ENCODE peak calls at places on chromosomes 11 and 22, in seven cellular contexts. S, I, M, E, N, T and H are unnamed samples.
A peak's percentile ranks its signal among the peaks of the same experiment; 100 is the strongest.

GRCh38 chr22:23519442-23520177 is 60.5 kb downstream of the IGLL1 start:
- DNase-seq in S (no peak), I (no peak), M (no peak), E (no peak), N (no peak), T (no peak), H (no peak)

GRCh38 chr22:20552913-20553401 is 45.5 kb downstream of the MED15 start:
- DNase-seq in S (no peak), I (no peak), M (no peak), E (no peak), N (no peak), T (no peak), H (peak; percentile 98)

GRCh38 chr22:48353116-48353947 is 1474.3 kb downstream of the BRD1 start:
- DNase-seq in S (no peak), I (no peak), M (no peak), E (no peak), N (no peak), T (no peak), H (no peak)

GRCh38 chr22:31575190-31575589 is 78.9 kb downstream of the SFI1 start:
- DNase-seq in S (no peak), I (no peak), M (no peak), E (no peak), N (no peak), T (no peak), H (peak; percentile 40)

GRCh38 chr11:31106326-31106725 is 263.2 kb downstream of the DCDC1 start:
- DNase-seq in S (no peak), I (no peak), M (no peak), E (no peak), N (no peak), T (no peak), H (no peak)

GRCh38 chr11:8098361-8098760 is 17.4 kb downstream of the TUB start:
- DNase-seq in S (no peak), I (no peak), M (peak; percentile 19), E (peak; percentile 85), N (no peak), T (no peak), H (peak; percentile 16)

GRCh38 chr11:106827687-106828086 is 190.6 kb downstream of the GUCY1A2 start:
- DNase-seq in S (no peak), I (no peak), M (no peak), E (no peak), N (no peak), T (no peak), H (no peak)

GRCh38 chr11:106389096-106389495 is 311.6 kb downstream of the AASDHPPT start:
- DNase-seq in S (no peak), I (no peak), M (peak; percentile 94), E (peak; percentile 76), N (no peak), T (no peak), H (peak; percentile 59)

GRCh38 chr11:117856892-117857291 is 19.6 kb downstream of the FXYD6 start:
- DNase-seq in S (no peak), I (no peak), M (no peak), E (no peak), N (no peak), T (no peak), H (no peak)

GRCh38 chr11:92767416-92767815 is 202.0 kb upstream of the MTNR1B start:
- DNase-seq in S (no peak), I (no peak), M (no peak), E (no peak), N (no peak), T (no peak), H (no peak)

GRCh38 chr11:108826136-108826535 is 161.3 kb downstream of the DDX10 start:
- DNase-seq in S (no peak), I (no peak), M (no peak), E (no peak), N (no peak), T (no peak), H (no peak)

GRCh38 chr22:23517804-23518380 is 62.2 kb downstream of the IGLL1 start:
- DNase-seq in S (no peak), I (no peak), M (no peak), E (no peak), N (no peak), T (no peak), H (no peak)

GRCh38 chr11:31809857-31810778 is 1.0 kb downstream of the PAX6 start:
- DNase-seq in S (no peak), I (no peak), M (peak; percentile 43), E (peak; percentile 37), N (no peak), T (peak; percentile 49), H (peak; percentile 32)

GRCh38 chr11:3226846-3227567 is 5.2 kb downstream of the MRGPRE start:
- DNase-seq in S (no peak), I (no peak), M (no peak), E (no peak), N (no peak), T (no peak), H (no peak)

GRCh38 chr11:84384637-84385227 is 1098.6 kb upstream of the CCDC90B start:
- DNase-seq in S (no peak), I (peak; percentile 4), M (peak; percentile 73), E (peak; percentile 33), N (peak; percentile 33), T (no peak), H (peak; percentile 32)